ENCODE peak calls at places on chromosomes 7 and 10, in five cellular contexts. One of them, this sample, is unnamed.

GRCh38 chr7:81468516-81468915 is 301.3 kb downstream of the HGF start:
- DNase-seq in Kasumi-1: no peak
- DNase-seq in HuH-7.5: no peak
- DNase-seq in iris pigment epithelial cell: no peak
- DNase-seq in left lung: no peak
- DNase-seq in this sample: no peak

GRCh38 chr7:42342381-42342780 is 105.4 kb upstream of the GLI3 start:
- DNase-seq in iris pigment epithelial cell: no peak
- DNase-seq in HuH-7.5: no peak
- DNase-seq in Kasumi-1: no peak
- DNase-seq in left lung: no peak
- DNase-seq in this sample: no peak

GRCh38 chr10:73097305-73097670 is 622 bp upstream of the P4HA1 start:
- DNase-seq in Kasumi-1: no peak
- DNase-seq in HuH-7.5: no peak
- DNase-seq in iris pigment epithelial cell: no peak
- DNase-seq in left lung: no peak
- DNase-seq in this sample: no peak

GRCh38 chr7:18590744-18591340 is 95.3 kb downstream of the HDAC9 start:
- DNase-seq in iris pigment epithelial cell: peak; percentile 70
- DNase-seq in Kasumi-1: peak; percentile 22
- DNase-seq in HuH-7.5: no peak
- DNase-seq in left lung: no peak
- DNase-seq in this sample: peak; percentile 64

GRCh38 chr7:42854521-42855118 is 57.2 kb downstream of the C7orf25 start:
- DNase-seq in iris pigment epithelial cell: peak; percentile 22
- DNase-seq in HuH-7.5: no peak
- DNase-seq in left lung: no peak
- DNase-seq in Kasumi-1: no peak
- DNase-seq in this sample: no peak

GRCh38 chr7:18494821-18495408 is 634 bp upstream of the HDAC9 start:
- DNase-seq in HuH-7.5: no peak
- DNase-seq in left lung: no peak
- DNase-seq in Kasumi-1: peak; percentile 31
- DNase-seq in iris pigment epithelial cell: peak; percentile 57
- DNase-seq in this sample: peak; percentile 78

GRCh38 chr7:161786-162185 is 30.6 kb upstream of the FAM20C start:
- DNase-seq in HuH-7.5: no peak
- DNase-seq in left lung: peak; percentile 23
- DNase-seq in Kasumi-1: no peak
- DNase-seq in iris pigment epithelial cell: no peak
- DNase-seq in this sample: no peak

GRCh38 chr7:122352454-122352853 is 47.9 kb upstream of the FEZF1 start:
- DNase-seq in HuH-7.5: no peak
- DNase-seq in left lung: no peak
- DNase-seq in iris pigment epithelial cell: no peak
- DNase-seq in Kasumi-1: no peak
- DNase-seq in this sample: no peak

GRCh38 chr7:103524042-103524907 is 78.3 kb upstream of the SLC26A5 start:
- DNase-seq in iris pigment epithelial cell: peak; percentile 56
- DNase-seq in left lung: no peak
- DNase-seq in Kasumi-1: peak; percentile 35
- DNase-seq in HuH-7.5: peak; percentile 22
- DNase-seq in this sample: peak; percentile 53

GRCh38 chr10:70634011-70634410 is 31.5 kb upstream of the PRF1 start:
- DNase-seq in left lung: no peak
- DNase-seq in HuH-7.5: no peak
- DNase-seq in Kasumi-1: no peak
- DNase-seq in iris pigment epithelial cell: no peak
- DNase-seq in this sample: no peak

GRCh38 chr7:73703985-73704639 is 15.4 kb downstream of the STX1A start:
- DNase-seq in Kasumi-1: peak; percentile 16
- DNase-seq in HuH-7.5: no peak
- DNase-seq in left lung: no peak
- DNase-seq in iris pigment epithelial cell: peak; percentile 69
- DNase-seq in this sample: no peak

GRCh38 chr10:50648935-50649227 is 25.1 kb upstream of the SGMS1 start:
- DNase-seq in iris pigment epithelial cell: peak; percentile 18
- DNase-seq in Kasumi-1: no peak
- DNase-seq in HuH-7.5: no peak
- DNase-seq in left lung: no peak
- DNase-seq in this sample: no peak

GRCh38 chr7:129943352-129943751 is 9.4 kb downstream of the UBE2H start:
- DNase-seq in HuH-7.5: no peak
- DNase-seq in iris pigment epithelial cell: no peak
- DNase-seq in Kasumi-1: no peak
- DNase-seq in left lung: no peak
- DNase-seq in this sample: no peak

GRCh38 chr7:91251877-91252276 is 12.4 kb upstream of the FZD1 start:
- DNase-seq in iris pigment epithelial cell: no peak
- DNase-seq in left lung: no peak
- DNase-seq in HuH-7.5: no peak
- DNase-seq in Kasumi-1: no peak
- DNase-seq in this sample: no peak

GRCh38 chr7:78489851-78490250 is 691.3 kb downstream of the PHTF2 start:
- DNase-seq in left lung: no peak
- DNase-seq in HuH-7.5: no peak
- DNase-seq in iris pigment epithelial cell: no peak
- DNase-seq in Kasumi-1: no peak
- DNase-seq in this sample: no peak

GRCh38 chr7:25831901-25832411 is 320.0 kb upstream of the NFE2L3 start:
- DNase-seq in iris pigment epithelial cell: peak; percentile 52
- DNase-seq in Kasumi-1: no peak
- DNase-seq in HuH-7.5: no peak
- DNase-seq in left lung: no peak
- DNase-seq in this sample: no peak

GRCh38 chr7:2829040-2829439 is 15.1 kb downstream of the GNA12 start:
- DNase-seq in Kasumi-1: no peak
- DNase-seq in left lung: no peak
- DNase-seq in iris pigment epithelial cell: no peak
- DNase-seq in HuH-7.5: no peak
- DNase-seq in this sample: no peak

GRCh38 chr10:7410800-7411670 is at the start of gene SFMBT2:
- DNase-seq in iris pigment epithelial cell: peak; percentile 35
- DNase-seq in left lung: peak; percentile 62
- DNase-seq in HuH-7.5: no peak
- DNase-seq in Kasumi-1: peak; percentile 86
- DNase-seq in this sample: peak; percentile 78

GRCh38 chr7:156735861-156736260 is 95.3 kb downstream of the RNF32 start:
- DNase-seq in HuH-7.5: no peak
- DNase-seq in left lung: no peak
- DNase-seq in iris pigment epithelial cell: peak; percentile 23
- DNase-seq in Kasumi-1: no peak
- DNase-seq in this sample: no peak

GRCh38 chr7:28626629-28627262 is 214.4 kb downstream of the CREB5 start:
- DNase-seq in left lung: no peak
- DNase-seq in HuH-7.5: no peak
- DNase-seq in Kasumi-1: peak; percentile 8
- DNase-seq in iris pigment epithelial cell: peak; percentile 45
- DNase-seq in this sample: peak; percentile 52

GRCh38 chr10:97904026-97904410 is 54.4 kb downstream of the GOLGA7B start:
- DNase-seq in HuH-7.5: no peak
- DNase-seq in iris pigment epithelial cell: no peak
- DNase-seq in Kasumi-1: no peak
- DNase-seq in left lung: no peak
- DNase-seq in this sample: no peak

GRCh38 chr10:72564596-72564995 is 61.3 kb downstream of the MICU1 start:
- DNase-seq in iris pigment epithelial cell: peak; percentile 87
- DNase-seq in Kasumi-1: no peak
- DNase-seq in HuH-7.5: no peak
- DNase-seq in left lung: peak; percentile 37
- DNase-seq in this sample: peak; percentile 6

GRCh38 chr7:30143748-30144251 is 9.0 kb downstream of the MTURN start:
- DNase-seq in left lung: no peak
- DNase-seq in HuH-7.5: no peak
- DNase-seq in Kasumi-1: no peak
- DNase-seq in iris pigment epithelial cell: peak; percentile 65
- DNase-seq in this sample: no peak

GRCh38 chr10:77741746-77742145 is 104.1 kb upstream of the KCNMA1 start:
- DNase-seq in left lung: no peak
- DNase-seq in HuH-7.5: no peak
- DNase-seq in iris pigment epithelial cell: peak; percentile 72
- DNase-seq in Kasumi-1: no peak
- DNase-seq in this sample: no peak

GRCh38 chr10:69553328-69553727 is 19.9 kb downstream of the NEUROG3 start:
- DNase-seq in HuH-7.5: no peak
- DNase-seq in Kasumi-1: no peak
- DNase-seq in iris pigment epithelial cell: no peak
- DNase-seq in left lung: no peak
- DNase-seq in this sample: no peak

GRCh38 chr7:121953601-121954000 is 80.6 kb downstream of the PTPRZ1 start:
- DNase-seq in Kasumi-1: no peak
- DNase-seq in iris pigment epithelial cell: no peak
- DNase-seq in HuH-7.5: no peak
- DNase-seq in left lung: no peak
- DNase-seq in this sample: no peak

GRCh38 chr7:149598721-149599308 is 101.2 kb upstream of the ZNF746 start:
- DNase-seq in Kasumi-1: peak; percentile 54
- DNase-seq in HuH-7.5: peak; percentile 22
- DNase-seq in left lung: no peak
- DNase-seq in iris pigment epithelial cell: peak; percentile 57
- DNase-seq in this sample: peak; percentile 53

GRCh38 chr10:29415876-29416275 is 127.0 kb downstream of the LYZL1 start:
- DNase-seq in HuH-7.5: no peak
- DNase-seq in iris pigment epithelial cell: peak; percentile 56
- DNase-seq in left lung: no peak
- DNase-seq in Kasumi-1: no peak
- DNase-seq in this sample: no peak

GRCh38 chr10:44377651-44378310 is 7.1 kb downstream of the CXCL12 start:
- DNase-seq in HuH-7.5: no peak
- DNase-seq in iris pigment epithelial cell: no peak
- DNase-seq in left lung: no peak
- DNase-seq in Kasumi-1: no peak
- DNase-seq in this sample: no peak

GRCh38 chr7:123417580-123417979 is 116.8 kb downstream of the IQUB start:
- DNase-seq in Kasumi-1: no peak
- DNase-seq in left lung: no peak
- DNase-seq in HuH-7.5: no peak
- DNase-seq in iris pigment epithelial cell: no peak
- DNase-seq in this sample: no peak

GRCh38 chr7:80593869-80594587 is 44.4 kb upstream of the CD36 start:
- DNase-seq in iris pigment epithelial cell: peak; percentile 23
- DNase-seq in HuH-7.5: no peak
- DNase-seq in Kasumi-1: no peak
- DNase-seq in left lung: peak; percentile 68
- DNase-seq in this sample: no peak

GRCh38 chr7:128867241-128867640 is 4.6 kb downstream of the ATP6V1F start:
- DNase-seq in HuH-7.5: no peak
- DNase-seq in iris pigment epithelial cell: no peak
- DNase-seq in Kasumi-1: no peak
- DNase-seq in left lung: no peak
- DNase-seq in this sample: no peak

This sample was measured in NB4.